ENCODE peak calls at places on chromosomes 7 and 10, in seven cellular contexts. K is testis, N is tibial nerve, J is suprapubic skin, A is right lobe of liver, Q is spleen, E is uterus. R is an unnamed sample. For H3K4me1, the result is how much of the 10 kb centered on the place peaks cover.

GRCh38 chr7:121302214-121302745 is 26.5 kb upstream of the WNT16 start:
- DNase-seq in K (no peak), N (no peak), J (no peak), A (no peak), Q (no peak), E (no peak), R (no peak)

GRCh38 chr10:34119456-34119855 is 695.6 kb downstream of the PARD3 start:
- DNase-seq in K (peak), N (no peak), J (no peak), A (no peak), Q (no peak), E (no peak), R (no peak)

GRCh38 chr7:1193593-1194424 is 33.8 kb upstream of the ZFAND2A start:
- DNase-seq in K (peak), N (no peak), J (no peak), A (peak), Q (no peak), E (no peak), R (no peak)

GRCh38 chr10:17348111-17349008 is 106.0 kb downstream of the ST8SIA6 start:
- DNase-seq in K (peak), N (peak), J (no peak), A (no peak), Q (no peak), E (peak), R (peak)

GRCh38 chr7:31764457-31764856 is 77.4 kb downstream of the PPP1R17 start:
- DNase-seq in K (no peak), N (no peak), J (no peak), A (no peak), Q (no peak), E (no peak), R (no peak)

GRCh38 chr7:135678612-135679575 is 16.6 kb downstream of the STMP1 start:
- DNase-seq in K (no peak), N (no peak), J (no peak), A (peak), Q (no peak), E (peak), R (peak)

GRCh38 chr10:45526309-45526708 is 146.3 kb downstream of the ZFAND4 start:
- DNase-seq in K (no peak), N (no peak), J (no peak), A (no peak), Q (no peak), E (no peak), R (no peak)

GRCh38 chr10:43208147-43209063 is 58.5 kb downstream of the RASGEF1A start:
- DNase-seq in K (no peak), N (no peak), J (peak), A (peak), Q (peak), E (peak), R (peak)

GRCh38 chr10:80491251-80492102 is 37.4 kb downstream of the TSPAN14 start:
- DNase-seq in K (no peak), N (no peak), J (no peak), A (peak), Q (peak), E (no peak), R (no peak)

GRCh38 chr7:77580762-77581350 is 43.8 kb downstream of the PTPN12 start:
- DNase-seq in K (no peak), N (no peak), J (no peak), A (no peak), Q (no peak), E (no peak), R (no peak)

GRCh38 chr10:43254881-43255643 is 11.8 kb downstream of the RASGEF1A start:
- DNase-seq in K (peak), N (no peak), J (peak), A (no peak), Q (peak), E (no peak), R (no peak)

GRCh38 chr7:31448649-31449048 is 65.2 kb upstream of the ITPRID1 start:
- DNase-seq in K (no peak), N (no peak), J (no peak), A (no peak), Q (no peak), E (no peak), R (no peak)

GRCh38 chr7:29102554-29103151 is 43.7 kb downstream of the CPVL start:
- DNase-seq in K (peak), N (peak), J (no peak), A (peak), Q (no peak), E (peak), R (peak)

GRCh38 chr7:137847418-137848050 is 760 bp upstream of the DGKI start:
- DNase-seq in K (no peak), N (no peak), J (no peak), A (no peak), Q (no peak), E (no peak), R (no peak)

GRCh38 chr7:101527844-101528667 is 101.0 kb downstream of the MYL10 start:
- DNase-seq in K (no peak), N (no peak), J (no peak), A (no peak), Q (no peak), E (no peak), R (no peak)

GRCh38 chr7:5595545-5596045 is 172.0 kb upstream of the TNRC18 start:
- DNase-seq in K (no peak), N (no peak), J (no peak), A (no peak), Q (no peak), E (no peak), R (no peak)

GRCh38 chr7:39517240-39517639 is 49.0 kb upstream of the YAE1 start:
- DNase-seq in K (no peak), N (no peak), J (no peak), A (no peak), Q (no peak), E (no peak), R (no peak)

GRCh38 chr10:32023264-32023663 is 33.0 kb downstream of the KIF5B start:
- DNase-seq in K (no peak), N (no peak), J (no peak), A (no peak), Q (no peak), E (no peak), R (no peak)

GRCh38 chr10:13890617-13891541 is 304.1 kb downstream of the PRPF18 start:
- DNase-seq in K (no peak), N (no peak), J (no peak), A (no peak), Q (no peak), E (peak), R (peak)

GRCh38 chr10:82674036-82674435 is 799.0 kb downstream of the NRG3 start:
- DNase-seq in K (no peak), N (no peak), J (no peak), A (no peak), Q (no peak), E (no peak), R (no peak)

GRCh38 chr7:141218941-141219340 is 145.1 kb downstream of the TMEM178B start:
- DNase-seq in K (no peak), N (no peak), J (no peak), A (no peak), Q (no peak), E (no peak), R (no peak)

GRCh38 chr7:133836666-133837065 is 290.5 kb upstream of the LRGUK start:
- DNase-seq in K (no peak), N (no peak), J (no peak), A (no peak), Q (no peak), E (no peak), R (no peak)

DNA sequence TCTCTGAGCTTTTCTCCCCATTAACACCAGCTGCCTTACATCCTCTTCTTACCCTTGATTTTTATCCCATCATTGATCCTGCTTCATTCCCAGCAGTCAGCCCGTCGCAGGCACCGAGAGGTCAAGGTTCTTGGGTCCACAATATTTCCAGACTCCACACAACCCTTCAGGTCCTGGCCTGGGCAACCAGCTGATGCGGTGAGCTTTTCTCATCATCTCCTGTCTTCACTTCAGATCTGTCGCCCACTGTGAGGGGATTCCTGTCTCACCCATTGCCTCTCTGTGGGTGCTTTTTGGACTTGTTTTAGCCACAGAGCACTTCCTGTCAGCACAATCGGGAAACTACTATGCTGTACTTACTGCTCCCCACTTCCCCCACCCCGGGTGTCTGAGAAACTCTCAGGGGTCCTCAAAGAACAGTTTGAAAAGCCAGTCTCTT is 8.4 kb upstream of the PVRIG start:
- DNase-seq in K (no peak), N (no peak), J (no peak), A (no peak), Q (peak), E (no peak), R (no peak)
- TF ChIP-seq POLR2A in K (no peak), N (no peak), J (no peak), A (no peak), Q (no peak), E (no peak), R (no peak)

DNA sequence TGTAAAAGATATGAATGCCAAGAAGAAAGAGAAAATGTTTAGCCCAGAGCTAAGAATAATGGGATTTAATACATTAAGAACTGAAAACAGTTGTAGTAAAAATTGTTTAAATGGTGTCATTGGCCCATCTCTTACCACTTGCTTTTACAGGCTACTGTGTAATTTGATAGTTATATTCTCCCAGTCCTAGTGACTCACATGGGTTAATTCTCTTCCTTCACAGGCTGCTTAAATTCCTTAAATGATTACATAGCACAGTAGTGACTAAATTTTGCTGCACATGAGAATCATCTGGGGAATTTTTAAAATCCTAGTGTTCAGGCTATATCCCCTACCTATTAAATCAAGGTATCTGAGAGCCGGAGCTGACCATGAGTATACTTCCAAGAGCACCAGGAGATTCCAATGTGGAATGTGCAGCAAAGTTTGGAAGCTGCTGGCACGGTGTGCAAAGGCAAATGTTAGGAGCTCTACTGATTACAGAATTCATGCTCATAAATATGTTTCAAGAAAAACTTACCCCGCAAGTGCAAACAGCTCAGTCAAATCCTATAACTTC is 45.3 kb upstream of the ZNF800 start:
- DNase-seq in K (no peak), N (no peak), J (no peak), A (no peak), Q (no peak), E (no peak), R (no peak)
- H3K4me1 ChIP-seq in K (under half), N (under half), J (under half), A (under half), Q (under half), E (under half), R (under half)

GRCh38 chr7:73737491-73738219 is 947 bp downstream of the ABHD11 start:
- DNase-seq in K (no peak), N (no peak), J (no peak), A (no peak), Q (peak), E (no peak), R (no peak)

GRCh38 chr7:73736885-73737284 is 1.7 kb downstream of the ABHD11 start:
- DNase-seq in K (no peak), N (no peak), J (no peak), A (no peak), Q (peak), E (no peak), R (no peak)

GRCh38 chr7:73732397-73732796 is 6.2 kb downstream of the ABHD11 start:
- DNase-seq in K (no peak), N (no peak), J (no peak), A (no peak), Q (no peak), E (no peak), R (no peak)

GRCh38 chr7:73735526-73735905 is 3.1 kb downstream of the ABHD11 start:
- DNase-seq in K (no peak), N (no peak), J (no peak), A (no peak), Q (peak), E (no peak), R (no peak)

DNA sequence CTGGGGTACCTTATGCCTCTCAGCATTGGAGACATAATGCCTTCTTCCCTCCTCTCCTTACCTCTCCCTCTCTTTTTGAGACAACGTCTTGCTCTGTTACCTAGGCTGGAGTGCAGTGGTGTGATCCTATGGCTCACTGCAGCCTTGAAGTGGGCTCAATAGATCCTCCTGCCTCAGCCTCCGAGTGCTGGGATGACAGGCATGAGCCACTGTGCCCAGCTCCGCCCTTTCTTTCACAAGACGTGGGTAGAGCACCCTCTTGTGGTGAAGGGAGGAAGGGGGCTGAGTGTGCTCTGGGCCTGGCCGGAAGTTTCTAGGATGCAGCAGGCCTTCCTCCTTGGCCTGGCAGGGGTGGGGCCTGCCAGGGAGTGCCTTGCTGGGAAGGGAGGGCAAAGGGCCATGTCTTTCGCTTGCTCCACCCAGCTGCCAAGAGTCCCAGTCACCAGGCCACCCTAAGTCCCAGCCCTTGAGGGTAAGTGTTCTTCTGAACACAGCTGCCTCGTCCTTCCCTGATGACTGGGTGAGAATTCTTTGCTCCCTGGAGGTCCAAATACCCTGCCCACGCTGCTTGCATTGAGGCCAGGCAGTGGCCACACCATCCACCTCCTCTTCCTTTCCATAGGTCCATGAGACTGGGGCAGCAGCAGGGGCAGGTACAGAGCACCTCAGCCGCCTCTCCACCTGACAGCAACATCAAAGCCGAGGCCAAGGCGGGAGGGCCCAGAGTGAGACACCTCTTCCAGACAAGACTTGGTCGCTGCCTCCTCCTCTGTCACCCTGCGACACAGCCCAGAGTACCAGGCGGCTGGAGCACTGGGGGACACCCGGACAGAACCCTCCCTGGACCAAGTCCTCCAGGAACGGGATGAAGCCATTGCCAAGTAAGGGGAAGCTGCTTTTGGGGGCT is 3.7 kb downstream of the ABHD11 start:
- DNase-seq in K (peak), N (peak), J (peak), A (peak), Q (peak), E (peak), R (peak)
- TF ChIP-seq POLR2A in K (no peak), N (no peak), J (no peak), A (no peak), Q (no peak), E (no peak), R (no peak)

DNA sequence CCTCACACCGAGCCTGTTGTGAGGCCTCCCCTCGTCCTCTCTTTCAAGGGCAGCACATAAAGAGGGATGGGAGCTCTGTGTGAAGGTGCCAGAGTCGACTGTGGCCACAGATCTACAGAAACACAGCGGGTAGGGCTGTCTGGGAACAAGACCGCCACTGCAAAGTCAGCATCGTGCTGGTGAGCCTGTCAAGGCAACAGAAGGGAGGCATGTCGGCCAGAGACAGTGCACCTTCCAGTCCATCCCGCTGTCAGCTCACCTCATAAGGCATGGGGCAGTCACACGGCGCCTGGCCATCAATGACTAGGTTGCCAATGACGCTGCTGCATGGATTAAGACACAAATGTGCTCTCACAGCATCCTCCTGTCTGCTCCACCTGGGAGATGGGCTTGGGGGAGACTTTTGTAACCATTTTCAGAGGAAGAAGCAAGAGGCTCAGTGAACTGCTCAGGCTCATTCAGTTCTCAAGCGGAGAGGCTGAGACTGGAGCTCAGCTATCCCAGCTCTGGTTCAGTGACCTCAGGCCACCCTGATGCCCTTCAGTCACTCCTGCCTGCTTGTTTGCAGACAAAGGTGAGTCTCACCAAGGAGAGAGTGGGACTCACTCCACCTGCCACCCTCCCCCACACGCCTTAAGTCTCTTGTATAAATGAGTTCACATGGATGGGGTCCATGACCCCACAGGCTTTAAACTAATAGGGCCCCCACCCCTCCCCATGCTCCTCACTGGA is 125.5 kb downstream of the SORBS1 start:
- DNase-seq in K (no peak), N (no peak), J (no peak), A (peak), Q (no peak), E (no peak), R (no peak)
- H3K4me1 ChIP-seq in K (under half), N (under half), J (under half), A (under half), Q (under half), E (under half), R (under half)

GRCh38 chr10:121904888-121905287 is 22.9 kb downstream of the ATE1 start:
- DNase-seq in K (no peak), N (no peak), J (no peak), A (no peak), Q (no peak), E (no peak), R (no peak)

GRCh38 chr10:121900443-121901174 is 27.2 kb downstream of the ATE1 start:
- DNase-seq in K (no peak), N (no peak), J (no peak), A (no peak), Q (no peak), E (no peak), R (no peak)

GRCh38 chr10:121899727-121900126 is 28.1 kb downstream of the ATE1 start:
- DNase-seq in K (no peak), N (no peak), J (no peak), A (no peak), Q (no peak), E (no peak), R (no peak)
- TF ChIP-seq POLR2A in K (no peak), N (no peak), J (no peak), A (no peak), Q (no peak), E (no peak), R (no peak)

GRCh38 chr7:92636018-92636560 is 45.9 kb upstream of the FAM133B start:
- DNase-seq in K (no peak), N (no peak), J (no peak), A (no peak), Q (no peak), E (no peak), R (no peak)

GRCh38 chr7:92643821-92644220 is 53.6 kb upstream of the FAM133B start:
- DNase-seq in K (no peak), N (no peak), J (no peak), A (no peak), Q (no peak), E (no peak), R (no peak)

GRCh38 chr7:92641921-92642511 is 51.8 kb upstream of the FAM133B start:
- DNase-seq in K (no peak), N (no peak), J (no peak), A (no peak), Q (no peak), E (no peak), R (no peak)

GRCh38 chr7:92639213-92639896 is 49.2 kb upstream of the FAM133B start:
- DNase-seq in K (no peak), N (no peak), J (no peak), A (no peak), Q (no peak), E (no peak), R (no peak)

GRCh38 chr7:92639956-92640355 is 49.8 kb upstream of the FAM133B start:
- DNase-seq in K (no peak), N (no peak), J (no peak), A (no peak), Q (no peak), E (no peak), R (no peak)
- H3K4me1 ChIP-seq in K (under half), N (under half), J (under half), A (under half), Q (under half), E (under half), R (under half)

GRCh38 chr10:122492006-122492405 is 30.7 kb downstream of the HTRA1 start:
- DNase-seq in K (no peak), N (no peak), J (no peak), A (no peak), Q (no peak), E (no peak), R (no peak)

GRCh38 chr10:122494173-122494820 is 32.9 kb downstream of the HTRA1 start:
- DNase-seq in K (no peak), N (no peak), J (no peak), A (no peak), Q (no peak), E (no peak), R (no peak)

GRCh38 chr10:122493761-122494160 is 32.4 kb downstream of the HTRA1 start:
- DNase-seq in K (no peak), N (no peak), J (no peak), A (no peak), Q (no peak), E (no peak), R (no peak)

GRCh38 chr10:122494833-122495232 is 33.5 kb downstream of the HTRA1 start:
- DNase-seq in K (no peak), N (peak), J (no peak), A (no peak), Q (no peak), E (no peak), R (no peak)

GRCh38 chr10:122492955-122493597 is 31.7 kb downstream of the HTRA1 start:
- DNase-seq in K (peak), N (no peak), J (no peak), A (no peak), Q (no peak), E (peak), R (peak)
- TF ChIP-seq POLR2A in K (no peak), N (no peak), J (no peak), A (no peak), Q (no peak), E (no peak), R (no peak)

R was measured in sigmoid colon.